ENCODE peak calls at places on chromosomes 13 and 19, in seven cellular contexts. G is body of pancreas, S is tibial nerve, X is upper lobe of left lung, Z is lower leg skin, J is H54, N is esophagus squamous epithelium. F is an unnamed sample.
A peak's percentile ranks its signal among the peaks of the same experiment; 100 is the strongest.

GRCh38 chr19:32438751-32439150 is 33.2 kb downstream of the DPY19L3 start:
- DNase-seq in G (no peak), S (no peak), X (no peak), Z (no peak), J (no peak), N (no peak), F (no peak)

GRCh38 chr13:98471895-98472294 is 105.0 kb downstream of the STK24 start:
- DNase-seq in G (no peak), S (no peak), X (no peak), Z (peak; percentile 77), J (no peak), N (no peak), F (no peak)

GRCh38 chr19:2084993-2085720 is 11.0 kb downstream of the MOB3A start:
- DNase-seq in G (no peak), S (peak; percentile 60), X (peak; percentile 85), Z (peak; percentile 93), J (no peak), N (peak; percentile 77), F (peak; percentile 80)

GRCh38 chr13:95247857-95248256 is 53.4 kb downstream of the ABCC4 start:
- DNase-seq in G (no peak), S (no peak), X (no peak), Z (peak; percentile 9), J (no peak), N (no peak), F (no peak)

GRCh38 chr19:2727640-2727944 is 6.4 kb upstream of the DIRAS1 start:
- DNase-seq in G (no peak), S (no peak), X (no peak), Z (no peak), J (peak; percentile 92), N (no peak), F (no peak)

GRCh38 chr19:17522988-17523872 is 11.8 kb downstream of the PGLS start:
- DNase-seq in G (no peak), S (peak; percentile 47), X (peak; percentile 79), Z (no peak), J (no peak), N (peak; percentile 55), F (peak; percentile 74)

GRCh38 chr19:888615-889385 is 4.2 kb downstream of the MED16 start:
- DNase-seq in G (no peak), S (no peak), X (peak; percentile 75), Z (no peak), J (no peak), N (no peak), F (no peak)

GRCh38 chr13:66700336-66700735 is 529.8 kb downstream of the PCDH9 start:
- DNase-seq in G (no peak), S (no peak), X (no peak), Z (no peak), J (no peak), N (no peak), F (no peak)

GRCh38 chr13:48975101-48975925 is at the start of gene FNDC3A:
- DNase-seq in G (peak; percentile 62), S (peak; percentile 27), X (no peak), Z (peak; percentile 94), J (peak; percentile 31), N (no peak), F (peak; percentile 76)

GRCh38 chr13:85798999-85799646 is at the start of gene SLITRK6:
- DNase-seq in G (no peak), S (no peak), X (no peak), Z (no peak), J (peak; percentile 5), N (no peak), F (no peak)

GRCh38 chr13:42064259-42064658 is 15.8 kb downstream of the DGKH start:
- DNase-seq in G (no peak), S (no peak), X (no peak), Z (no peak), J (no peak), N (no peak), F (no peak)

GRCh38 chr19:48608798-48609263 is 2.3 kb downstream of the SPACA4 start:
- DNase-seq in G (no peak), S (no peak), X (no peak), Z (no peak), J (peak; percentile 62), N (no peak), F (peak; percentile 75)

GRCh38 chr13:40433577-40433976 is 232.9 kb downstream of the FOXO1 start:
- DNase-seq in G (no peak), S (no peak), X (no peak), Z (no peak), J (no peak), N (no peak), F (no peak)

GRCh38 chr19:1576242-1577089 is 8.3 kb upstream of the MEX3D start:
- DNase-seq in G (no peak), S (no peak), X (peak; percentile 69), Z (no peak), J (no peak), N (no peak), F (no peak)

GRCh38 chr13:36030670-36031331 is 100.4 kb downstream of the DCLK1 start:
- DNase-seq in G (no peak), S (no peak), X (no peak), Z (no peak), J (no peak), N (no peak), F (no peak)

GRCh38 chr13:53159439-53159838 is 130.8 kb downstream of the OLFM4 start:
- DNase-seq in G (no peak), S (no peak), X (no peak), Z (no peak), J (no peak), N (no peak), F (no peak)

GRCh38 chr19:3375221-3376088 is 9.1 kb downstream of the NFIC start:
- DNase-seq in G (peak; percentile 87), S (peak; percentile 86), X (peak; percentile 89), Z (peak; percentile 95), J (peak; percentile 59), N (no peak), F (no peak)

GRCh38 chr13:104855581-104855980 is 1679.9 kb downstream of the EFNB2 start:
- DNase-seq in G (no peak), S (no peak), X (no peak), Z (no peak), J (no peak), N (no peak), F (no peak)

GRCh38 chr19:34574704-34575103 is 93.1 kb downstream of the WTIP start:
- DNase-seq in G (no peak), S (no peak), X (no peak), Z (no peak), J (no peak), N (no peak), F (no peak)

GRCh38 chr19:19470579-19470978 is 44.8 kb downstream of the TSSK6 start:
- DNase-seq in G (no peak), S (no peak), X (no peak), Z (no peak), J (no peak), N (no peak), F (no peak)

GRCh38 chr19:19474950-19475781 is 40.2 kb downstream of the TSSK6 start:
- DNase-seq in G (no peak), S (no peak), X (no peak), Z (no peak), J (no peak), N (no peak), F (no peak)

GRCh38 chr19:19475845-19476828 is 39.2 kb downstream of the TSSK6 start:
- DNase-seq in G (no peak), S (no peak), X (no peak), Z (no peak), J (no peak), N (no peak), F (no peak)

GRCh38 chr19:19468424-19469050 is 46.8 kb downstream of the TSSK6 start:
- DNase-seq in G (no peak), S (no peak), X (no peak), Z (no peak), J (no peak), N (no peak), F (no peak)

DNA sequence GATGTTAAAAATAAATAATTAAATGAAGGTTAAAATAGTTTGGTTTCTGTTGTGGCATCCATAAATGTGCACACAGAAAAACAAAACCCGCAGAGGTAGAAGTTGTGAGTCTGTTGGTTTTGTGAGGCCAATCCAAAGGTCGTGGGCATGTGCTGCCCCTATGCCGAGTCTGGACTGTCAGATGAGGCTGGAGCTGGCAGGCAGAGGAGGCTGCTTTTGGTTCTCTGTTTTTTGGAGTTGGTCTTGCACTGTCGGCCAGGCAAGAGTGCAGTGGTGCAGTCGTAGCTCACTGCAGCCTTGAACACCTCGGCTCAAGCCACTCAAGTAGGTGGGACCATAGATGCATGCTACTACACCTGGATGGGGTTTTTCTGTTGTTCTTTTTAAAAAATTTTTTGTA is 43.7 kb downstream of the TSSK6 start:
- DNase-seq in G (no peak), S (no peak), X (no peak), Z (no peak), J (no peak), N (no peak), F (no peak)
- TF ChIP-seq POLR2A in G (no peak), S (no peak), X (no peak), Z (no peak), J (no peak), N (no peak), F (no peak)

GRCh38 chr19:16067205-16067938 is 8.9 kb upstream of the TPM4 start:
- DNase-seq in G (no peak), S (no peak), X (peak; percentile 93), Z (peak; percentile 94), J (no peak), N (no peak), F (no peak)
- TF ChIP-seq POLR2A in G (no peak), S (no peak), X (peak; percentile 24), Z (no peak), J (peak; percentile 26), N (peak; percentile 90), F (no peak)

DNA sequence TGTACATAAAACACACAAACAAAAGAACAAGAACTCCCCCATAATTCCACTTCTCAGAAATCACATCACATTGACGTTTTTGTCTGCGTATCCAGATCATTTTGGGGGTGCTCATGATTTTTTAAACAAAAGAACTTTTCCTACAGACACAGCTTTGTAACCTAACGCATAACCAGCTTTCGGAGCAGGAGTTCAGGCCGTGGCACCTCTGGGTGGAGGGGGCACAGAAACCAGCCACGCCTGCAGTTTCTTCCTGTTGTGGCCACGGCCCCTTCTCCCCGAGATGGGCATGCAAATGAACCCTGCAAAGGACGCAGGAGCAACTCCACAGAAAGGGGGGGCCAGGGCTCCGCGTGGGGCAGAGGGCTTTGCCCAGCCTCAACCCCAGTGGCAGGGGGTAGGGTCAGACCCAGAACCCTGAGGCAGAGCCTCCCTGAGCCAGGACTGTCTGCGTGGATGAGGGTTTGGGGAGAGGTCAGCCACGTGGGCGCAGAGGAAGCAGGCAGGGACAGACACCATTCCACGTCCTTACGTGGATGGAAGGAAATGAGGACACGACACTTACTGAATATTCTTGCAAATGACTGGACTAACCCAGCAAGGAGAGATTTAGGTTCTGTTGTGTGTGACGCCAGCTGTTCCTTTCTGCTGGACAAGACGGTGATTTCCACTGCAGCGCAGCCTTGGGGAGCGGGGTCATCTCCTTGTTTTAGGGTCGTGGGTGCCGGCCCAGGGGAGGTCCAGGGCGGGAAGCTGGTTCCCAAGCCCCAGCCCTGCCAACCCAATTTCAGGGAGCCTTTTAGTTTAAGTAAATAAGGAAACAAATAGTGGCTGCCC is 64.3 kb downstream of the RASA3 start:
- DNase-seq in G (no peak), S (no peak), X (no peak), Z (no peak), J (no peak), N (no peak), F (no peak)
- TF ChIP-seq POLR2A in G (no peak), S (no peak), X (no peak), Z (no peak), J (no peak), N (no peak), F (no peak)

DNA sequence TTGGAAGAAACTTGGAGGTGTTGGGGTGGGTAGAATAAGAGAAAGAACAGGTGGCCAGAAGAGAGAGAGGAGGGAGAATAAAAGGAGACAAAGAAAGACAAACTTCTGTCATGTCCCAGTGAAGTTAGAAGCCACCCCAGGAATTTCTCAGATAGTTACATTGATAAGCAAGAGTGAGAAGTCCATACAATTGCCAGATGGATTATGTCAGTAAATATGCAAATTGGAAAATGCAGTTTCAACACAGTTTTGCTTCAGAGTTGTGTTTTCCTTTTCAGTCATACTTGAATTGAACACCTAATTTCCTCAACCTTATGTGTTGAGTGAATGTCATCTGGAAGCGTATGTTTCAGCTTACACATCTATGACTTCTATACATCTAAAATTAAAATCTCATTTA is 139.2 kb downstream of the RXFP2 start:
- DNase-seq in G (no peak), S (no peak), X (no peak), Z (no peak), J (no peak), N (no peak), F (no peak)
- TF ChIP-seq POLR2A in G (no peak), S (no peak), X (no peak), Z (no peak), J (no peak), N (no peak), F (no peak)

F was measured in GM12891.